ENCODE peak calls at places on chromosomes 4 and X, in four cellular contexts. D is activated effector memory CD4-positive, alpha-beta T cell treated with anti-CD3 and anti-CD28 coated beads, Interleukin-2, amount 50 U/mL, for 16 hours; L is posterior cingulate gyrus; M is heart right ventricle. N is an unnamed sample.

GRCh38 chr4:161829631-161830030 is 334.2 kb downstream of the FSTL5 start:
- DNase-seq in M (no peak), L (no peak), D (no peak), N (no peak)

GRCh38 chr4:88356771-88357170 is 21.9 kb upstream of the HERC6 start:
- DNase-seq in D (no peak), M (no peak), L (no peak), N (no peak)

GRCh38 chr4:117941611-117942010 is 92.7 kb upstream of the NDST3 start:
- DNase-seq in D (no peak), M (no peak), L (no peak), N (no peak)

GRCh38 chr4:72418458-72418857 is 150.6 kb downstream of the ADAMTS3 start:
- DNase-seq in D (no peak), L (no peak), M (peak; percentile 35), N (no peak)

GRCh38 chr4:127400736-127401346 is 231.9 kb upstream of the INTU start:
- DNase-seq in M (peak; percentile 25), L (no peak), D (no peak), N (no peak)

GRCh38 chrX:72604705-72605104 is 32.1 kb upstream of the HDAC8 start:
- DNase-seq in L (no peak), M (no peak), D (no peak), N (no peak)

GRCh38 chrX:23840674-23841073 is 57.7 kb downstream of the SAT1 start:
- DNase-seq in L (no peak), D (no peak), M (no peak), N (no peak)

GRCh38 chrX:151901821-151902220 is 10.9 kb upstream of the MAGEA4 start:
- DNase-seq in M (no peak), L (no peak), D (no peak), N (no peak)

GRCh38 chr4:151649461-151649860 is 111.3 kb downstream of the GATB start:
- DNase-seq in L (no peak), M (no peak), D (no peak), N (no peak)

GRCh38 chrX:51395807-51396728 is 63.4 kb downstream of the NUDT10 start:
- DNase-seq in L (no peak), D (peak; percentile 78), M (peak; percentile 36), N (no peak)

GRCh38 chrX:47264507-47265173 is 31.8 kb downstream of the USP11 start:
- DNase-seq in L (no peak), D (no peak), M (no peak), N (no peak)

GRCh38 chr4:92299152-92299551 is 4.6 kb upstream of the GRID2 start:
- DNase-seq in L (no peak), M (no peak), D (no peak), N (no peak)

GRCh38 chr4:182265881-182266280 is 22.7 kb downstream of the TENM3 start:
- DNase-seq in D (no peak), M (no peak), L (no peak), N (no peak)

GRCh38 chr4:87108142-87108546 is 112.3 kb downstream of the KLHL8 start:
- DNase-seq in L (no peak), M (no peak), D (no peak), N (no peak)

GRCh38 chr4:106315476-106315967 is 487 bp downstream of the TBCK start:
- DNase-seq in L (no peak), M (no peak), D (no peak), N (peak; percentile 16)

GRCh38 chr4:70993181-70994068 is at the start of gene DCK:
- DNase-seq in L (peak; percentile 83), M (peak; percentile 94), D (peak; percentile 95), N (peak; percentile 80)

GRCh38 chrX:129622757-129623301 is 31.9 kb downstream of the APLN start:
- DNase-seq in D (no peak), M (no peak), L (no peak), N (no peak)

GRCh38 chrX:133042260-133042659 is 54.6 kb downstream of the USP26 start:
- DNase-seq in D (no peak), M (no peak), L (no peak), N (no peak)

GRCh38 chr4:131499139-131499873 is 1649.8 kb upstream of the PCDH10 start:
- DNase-seq in M (no peak), D (no peak), L (no peak), N (no peak)

GRCh38 chr4:91829531-91829930 is 474.2 kb upstream of the GRID2 start:
- DNase-seq in D (no peak), L (no peak), M (no peak), N (no peak)

GRCh38 chr4:152229782-152230289 is 306.1 kb downstream of the FBXW7 start:
- DNase-seq in D (no peak), L (no peak), M (no peak), N (no peak)